ENCODE peak calls at places on chromosomes 11 and 22, in six cellular contexts. Z is fibroblast of villous mesenchyme; W is WTC11; P is fibroblast of lung; R is RWPE1; O is CD8-positive, alpha-beta T cell. J is an unnamed sample.

GRCh38 chr22:47595122-47595521 is 832.7 kb downstream of the TBC1D22A start:
- DNase-seq in Z (no peak), W (no peak), P (no peak), R (no peak), O (no peak), J (no peak)

GRCh38 chr11:115264278-115264677 is 239.9 kb downstream of the CADM1 start:
- DNase-seq in Z (no peak), W (no peak), P (no peak), R (no peak), O (no peak), J (no peak)

GRCh38 chr11:27218498-27219038 is 144.4 kb downstream of the CCDC34 start:
- DNase-seq in Z (no peak), W (no peak), P (peak; percentile 99), R (no peak), O (no peak), J (peak; percentile 84)

GRCh38 chr11:135036488-135037297 is 624.7 kb upstream of the B3GAT1 start:
- DNase-seq in Z (no peak), W (no peak), P (no peak), R (no peak), O (no peak), J (no peak)

GRCh38 chr11:44017443-44018126 is 30.2 kb upstream of the ACCSL start:
- DNase-seq in Z (no peak), W (no peak), P (no peak), R (no peak), O (no peak), J (peak; percentile 40)

GRCh38 chr22:33035276-33035863 is 22.8 kb downstream of the SYN3 start:
- DNase-seq in Z (no peak), W (no peak), P (no peak), R (peak; percentile 5), O (no peak), J (no peak)

GRCh38 chr11:66291706-66292542 is at the start of gene TMEM151A:
- DNase-seq in Z (no peak), W (no peak), P (no peak), R (no peak), O (no peak), J (no peak)

GRCh38 chr11:132111341-132111740 is 740.9 kb downstream of the NTM start:
- DNase-seq in Z (no peak), W (no peak), P (peak; percentile 38), R (no peak), O (no peak), J (peak; percentile 44)

GRCh38 chr11:96194571-96194970 is 148.4 kb downstream of the MAML2 start:
- DNase-seq in Z (no peak), W (no peak), P (no peak), R (no peak), O (no peak), J (no peak)

GRCh38 chr11:126716456-126717083 is 284.0 kb downstream of the KIRREL3 start:
- DNase-seq in Z (peak; percentile 22), W (peak; percentile 74), P (peak; percentile 33), R (no peak), O (peak; percentile 17), J (peak; percentile 39)

GRCh38 chr11:102332611-102332994 is 14.4 kb upstream of the BIRC2 start:
- DNase-seq in Z (peak; percentile 34), W (no peak), P (no peak), R (no peak), O (no peak), J (no peak)

GRCh38 chr22:49727881-49728563 is 99.7 kb downstream of the BRD1 start:
- DNase-seq in Z (no peak), W (no peak), P (no peak), R (no peak), O (no peak), J (no peak)

GRCh38 chr11:44104472-44105294 is 9.2 kb downstream of the EXT2 start:
- DNase-seq in Z (no peak), W (peak; percentile 28), P (no peak), R (no peak), O (no peak), J (peak; percentile 67)

GRCh38 chr11:92596596-92597317 is 372.1 kb downstream of the FAT3 start:
- DNase-seq in Z (no peak), W (no peak), P (peak; percentile 63), R (no peak), O (no peak), J (no peak)

GRCh38 chr11:65787649-65788622 is 1.1 kb downstream of the OVOL1 start:
- DNase-seq in Z (no peak), W (peak; percentile 77), P (no peak), R (no peak), O (no peak), J (no peak)

GRCh38 chr22:33921576-33922181 is 1.4 kb upstream of the LARGE1 start:
- DNase-seq in Z (peak; percentile 41), W (peak; percentile 88), P (peak; percentile 68), R (no peak), O (peak; percentile 16), J (peak; percentile 61)

GRCh38 chr11:76284161-76284560 is 77.9 kb upstream of the WNT11 start:
- DNase-seq in Z (no peak), W (peak; percentile 30), P (no peak), R (no peak), O (no peak), J (no peak)

GRCh38 chr22:30561402-30562154 is 12.9 kb downstream of the GAL3ST1 start:
- DNase-seq in Z (no peak), W (peak; percentile 45), P (no peak), R (no peak), O (no peak), J (no peak)

GRCh38 chr22:29784451-29785361 is 17.5 kb downstream of the UQCR10 start:
- DNase-seq in Z (no peak), W (no peak), P (peak; percentile 38), R (no peak), O (no peak), J (peak; percentile 10)

GRCh38 chr11:86484795-86485166 is 110.1 kb downstream of the CCDC81 start:
- DNase-seq in Z (no peak), W (no peak), P (peak; percentile 35), R (no peak), O (no peak), J (no peak)

GRCh38 chr11:64757549-64758329 is 2.0 kb downstream of the PYGM start:
- DNase-seq in Z (no peak), W (no peak), P (no peak), R (no peak), O (no peak), J (no peak)

GRCh38 chr22:17576475-17576874 is 13.2 kb downstream of the SLC25A18 start:
- DNase-seq in Z (peak; percentile 31), W (no peak), P (peak; percentile 99), R (peak; percentile 84), O (no peak), J (peak; percentile 90)

GRCh38 chr11:63785823-63786222 is 17.2 kb upstream of the ZFTA start:
- DNase-seq in Z (no peak), W (no peak), P (no peak), R (no peak), O (no peak), J (no peak)

GRCh38 chr22:41925783-41926460 is 684 bp downstream of the TNFRSF13C start:
- DNase-seq in Z (peak; percentile 55), W (peak; percentile 91), P (peak; percentile 15), R (no peak), O (peak; percentile 80), J (peak; percentile 32)
- TF ChIP-seq CTCF in Z (peak; percentile 62), W (peak; percentile 85), P (peak; percentile 43), R (peak; percentile 69), O (peak; percentile 88), J (peak; percentile 49)

GRCh38 chr11:124778281-124778680 is 16.2 kb upstream of the ESAM start:
- DNase-seq in Z (no peak), W (no peak), P (no peak), R (no peak), O (no peak), J (no peak)
- TF ChIP-seq CTCF in Z (peak; percentile 42), W (no peak), P (peak; percentile 21), R (no peak), O (no peak), J (peak; percentile 27)

GRCh38 chr22:35599364-35599763 is 17.8 kb downstream of the MB start:
- DNase-seq in Z (no peak), W (no peak), P (no peak), R (no peak), O (no peak), J (no peak)
- TF ChIP-seq CTCF in Z (no peak), W (no peak), P (no peak), R (no peak), O (no peak), J (no peak)

GRCh38 chr11:269146-269890 is 8.9 kb upstream of the NLRP6 start:
- DNase-seq in Z (peak; percentile 64), W (no peak), P (no peak), R (no peak), O (peak; percentile 60), J (peak; percentile 24)
- TF ChIP-seq CTCF in Z (no peak), W (no peak), P (no peak), R (no peak), O (no peak), J (no peak)

GRCh38 chr22:39805117-39805516 is 88.4 kb downstream of the ENTHD1 start:
- DNase-seq in Z (no peak), W (no peak), P (no peak), R (no peak), O (no peak), J (no peak)

GRCh38 chr22:39802682-39803081 is 90.9 kb downstream of the ENTHD1 start:
- DNase-seq in Z (no peak), W (no peak), P (no peak), R (no peak), O (no peak), J (no peak)

GRCh38 chr22:39809772-39810557 is 83.6 kb downstream of the ENTHD1 start:
- DNase-seq in Z (no peak), W (no peak), P (no peak), R (no peak), O (no peak), J (no peak)

DNA sequence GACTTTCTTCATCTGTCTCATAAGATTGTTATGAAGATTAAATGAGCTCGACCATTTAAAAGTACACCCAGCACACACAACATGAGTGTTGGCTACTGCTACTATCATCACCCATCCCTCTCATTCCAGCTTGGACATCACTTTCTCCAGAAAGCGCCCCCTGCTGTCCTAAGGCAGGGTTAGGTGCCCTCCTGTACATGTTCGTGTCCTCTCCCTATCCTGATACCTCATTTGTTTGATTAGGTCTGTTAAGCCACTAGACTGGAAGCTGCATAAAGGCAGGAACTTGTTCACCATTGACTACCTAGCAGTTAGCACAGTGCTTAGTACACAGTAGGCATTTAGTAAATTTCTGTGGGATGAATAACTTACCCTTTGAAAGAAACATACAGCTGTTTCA is 85.5 kb downstream of the ENTHD1 start:
- DNase-seq in Z (peak; percentile 43), W (peak; percentile 78), P (no peak), R (no peak), O (peak; percentile 33), J (peak; percentile 48)
- TF ChIP-seq CTCF in Z (peak; percentile 69), W (peak; percentile 43), P (peak; percentile 39), R (no peak), O (no peak), J (peak; percentile 61)

DNA sequence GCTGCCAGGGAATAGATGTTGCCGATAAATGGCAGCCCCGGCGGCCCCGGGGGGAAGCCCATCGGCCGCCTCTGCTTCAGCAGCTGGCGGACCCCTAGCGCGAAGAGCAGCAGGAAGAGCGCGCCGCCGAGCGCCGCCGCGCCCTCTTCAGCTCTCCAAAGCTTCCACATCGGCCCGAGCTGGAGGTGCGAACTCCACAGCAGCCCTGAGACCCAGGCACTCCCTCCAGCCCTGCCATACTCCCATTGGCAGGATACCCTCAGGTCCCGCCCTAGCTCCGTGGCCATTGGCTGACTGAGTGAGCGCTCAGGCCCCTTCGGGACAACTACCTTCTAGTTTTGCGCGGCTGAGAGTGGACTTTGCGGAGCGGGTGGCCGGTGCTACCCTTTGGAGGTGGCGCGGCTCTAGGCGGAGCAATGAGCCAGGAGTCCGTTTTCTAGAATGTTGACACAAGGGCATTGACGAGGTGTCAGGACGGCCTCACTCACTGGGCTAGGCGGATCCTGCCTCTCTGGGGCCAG is at the start of gene CYP2R1:
- DNase-seq in Z (peak; percentile 95), W (peak; percentile 97), P (peak; percentile 98), R (peak; percentile 98), O (peak; percentile 92), J (peak; percentile 98)
- TF ChIP-seq CTCF in Z (no peak), W (no peak), P (no peak), R (no peak), O (no peak), J (no peak)

J was measured in cardiac fibroblast.